ENCODE peak calls at places on chromosomes 4 and X, in five cellular contexts. One of them, this sample, is unnamed.

GRCh38 chrX:153576961-153577360 is 22.0 kb downstream of the CCNQ start:
- DNase-seq in stomach: no peak
- DNase-seq in A549: no peak
- DNase-seq in transverse colon: no peak
- DNase-seq in suprapubic skin: no peak
- DNase-seq in this sample: no peak

GRCh38 chr4:53557601-53558000 is 33.7 kb downstream of the LNX1 start:
- DNase-seq in stomach: no peak
- DNase-seq in A549: no peak
- DNase-seq in transverse colon: no peak
- DNase-seq in suprapubic skin: no peak
- DNase-seq in this sample: no peak

GRCh38 chrX:38089173-38089982 is 83.0 kb downstream of the SYTL5 start:
- DNase-seq in stomach: no peak
- DNase-seq in A549: no peak
- DNase-seq in transverse colon: no peak
- DNase-seq in suprapubic skin: no peak
- DNase-seq in this sample: no peak

GRCh38 chr4:38037627-38038026 is 77.4 kb downstream of the PTTG2 start:
- DNase-seq in stomach: no peak
- DNase-seq in A549: no peak
- DNase-seq in transverse colon: no peak
- DNase-seq in suprapubic skin: no peak
- DNase-seq in this sample: no peak

GRCh38 chr4:177283167-177283566 is 26.5 kb upstream of the NEIL3 start:
- DNase-seq in stomach: no peak
- DNase-seq in A549: no peak
- DNase-seq in transverse colon: no peak
- DNase-seq in suprapubic skin: no peak
- DNase-seq in this sample: no peak

GRCh38 chr4:52714597-52715254 is 36.5 kb downstream of the ERVMER34-1 start:
- DNase-seq in stomach: no peak
- DNase-seq in A549: no peak
- DNase-seq in transverse colon: no peak
- DNase-seq in suprapubic skin: no peak
- DNase-seq in this sample: no peak

GRCh38 chr4:142435599-142436235 is 410.4 kb downstream of the INPP4B start:
- DNase-seq in stomach: no peak
- DNase-seq in A549: no peak
- DNase-seq in transverse colon: no peak
- DNase-seq in suprapubic skin: no peak
- DNase-seq in this sample: no peak

GRCh38 chr4:83629945-83630684 is 94.2 kb downstream of the GPAT3 start:
- DNase-seq in stomach: peak
- DNase-seq in A549: no peak
- DNase-seq in transverse colon: peak
- DNase-seq in suprapubic skin: no peak
- DNase-seq in this sample: no peak

GRCh38 chr4:110532901-110533589 is 57.1 kb downstream of the ENPEP start:
- DNase-seq in stomach: no peak
- DNase-seq in A549: no peak
- DNase-seq in transverse colon: no peak
- DNase-seq in suprapubic skin: no peak
- DNase-seq in this sample: no peak

GRCh38 chr4:126065016-126065415 is 750.3 kb downstream of the FAT4 start:
- DNase-seq in stomach: no peak
- DNase-seq in A549: no peak
- DNase-seq in transverse colon: no peak
- DNase-seq in suprapubic skin: no peak
- DNase-seq in this sample: no peak

GRCh38 chrX:119156241-119156640 is 28.6 kb upstream of the KIAA1210 start:
- DNase-seq in stomach: no peak
- DNase-seq in A549: no peak
- DNase-seq in transverse colon: no peak
- DNase-seq in suprapubic skin: no peak
- DNase-seq in this sample: no peak

GRCh38 chrX:270848-271367 is 10.3 kb upstream of the PLCXD1 start:
- DNase-seq in stomach: peak
- DNase-seq in A549: no peak
- DNase-seq in transverse colon: no peak
- DNase-seq in suprapubic skin: peak
- DNase-seq in this sample: peak

GRCh38 chr4:61572160-61572559 is 372.0 kb downstream of the ADGRL3 start:
- DNase-seq in stomach: no peak
- DNase-seq in A549: no peak
- DNase-seq in transverse colon: no peak
- DNase-seq in suprapubic skin: no peak
- DNase-seq in this sample: no peak

GRCh38 chrX:24799078-24799477 is 105.4 kb downstream of the POLA1 start:
- DNase-seq in stomach: no peak
- DNase-seq in A549: no peak
- DNase-seq in transverse colon: no peak
- DNase-seq in suprapubic skin: no peak
- DNase-seq in this sample: no peak

GRCh38 chr4:5654791-5655190 is 53.6 kb downstream of the EVC2 start:
- DNase-seq in stomach: no peak
- DNase-seq in A549: no peak
- DNase-seq in transverse colon: no peak
- DNase-seq in suprapubic skin: no peak
- DNase-seq in this sample: no peak

GRCh38 chrX:136259543-136259942 is 8.3 kb upstream of the MAP7D3 start:
- DNase-seq in stomach: no peak
- DNase-seq in A549: no peak
- DNase-seq in transverse colon: no peak
- DNase-seq in suprapubic skin: no peak
- DNase-seq in this sample: no peak

GRCh38 chr4:31246856-31247255 is 526.7 kb downstream of the PCDH7 start:
- DNase-seq in stomach: no peak
- DNase-seq in A549: no peak
- DNase-seq in transverse colon: no peak
- DNase-seq in suprapubic skin: no peak
- DNase-seq in this sample: no peak

GRCh38 chr4:16199132-16199531 is 27.1 kb downstream of the TAPT1 start:
- DNase-seq in stomach: no peak
- DNase-seq in A549: peak
- DNase-seq in transverse colon: no peak
- DNase-seq in suprapubic skin: no peak
- DNase-seq in this sample: no peak

GRCh38 chr4:10343656-10344055 is 113.6 kb downstream of the ZNF518B start:
- DNase-seq in stomach: no peak
- DNase-seq in A549: no peak
- DNase-seq in transverse colon: no peak
- DNase-seq in suprapubic skin: no peak
- DNase-seq in this sample: no peak

GRCh38 chrX:11336201-11336600 is 43.0 kb downstream of the AMELX start:
- DNase-seq in stomach: no peak
- DNase-seq in A549: no peak
- DNase-seq in transverse colon: no peak
- DNase-seq in suprapubic skin: no peak
- DNase-seq in this sample: no peak

GRCh38 chr4:86935833-86936721 is 1.3 kb downstream of the AFF1 start:
- DNase-seq in stomach: peak
- DNase-seq in A549: peak
- DNase-seq in transverse colon: peak
- DNase-seq in suprapubic skin: peak
- DNase-seq in this sample: peak

GRCh38 chr4:152454398-152455011 is 81.4 kb downstream of the FBXW7 start:
- DNase-seq in stomach: no peak
- DNase-seq in A549: peak
- DNase-seq in transverse colon: no peak
- DNase-seq in suprapubic skin: no peak
- DNase-seq in this sample: no peak

GRCh38 chrX:109740076-109740809 is 7.2 kb upstream of the ACSL4 start:
- DNase-seq in stomach: no peak
- DNase-seq in A549: peak
- DNase-seq in transverse colon: no peak
- DNase-seq in suprapubic skin: no peak
- DNase-seq in this sample: no peak

GRCh38 chr4:7692451-7693236 is 247.0 kb downstream of the AFAP1 start:
- DNase-seq in stomach: no peak
- DNase-seq in A549: no peak
- DNase-seq in transverse colon: no peak
- DNase-seq in suprapubic skin: no peak
- DNase-seq in this sample: no peak

GRCh38 chrX:53048169-53049126 is at the start of gene GPR173:
- DNase-seq in stomach: no peak
- DNase-seq in A549: no peak
- DNase-seq in transverse colon: peak
- DNase-seq in suprapubic skin: no peak
- DNase-seq in this sample: peak

GRCh38 chrX:9708923-9709553 is 56.6 kb downstream of the GPR143 start:
- DNase-seq in stomach: peak
- DNase-seq in A549: peak
- DNase-seq in transverse colon: peak
- DNase-seq in suprapubic skin: peak
- DNase-seq in this sample: peak

DNA sequence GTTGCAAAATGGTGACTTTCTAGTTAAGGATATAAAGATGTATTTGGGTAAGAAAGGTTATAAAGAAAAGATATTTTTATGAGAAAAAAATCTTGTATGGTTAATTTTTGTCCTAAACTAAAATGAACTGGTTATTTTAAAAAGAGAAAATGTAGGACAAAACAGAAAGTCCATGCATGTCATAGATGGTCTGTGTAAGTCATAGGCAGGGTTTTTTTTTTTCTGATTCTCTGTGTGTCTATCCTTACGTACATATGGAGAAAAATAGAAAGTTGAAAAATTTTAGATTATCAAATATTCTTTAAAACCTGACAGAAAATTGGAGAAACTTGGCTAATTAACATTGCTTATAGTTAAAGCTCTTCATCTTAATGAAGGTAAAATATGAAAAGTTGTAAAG is 493.4 kb downstream of the IQCM start:
- DNase-seq in stomach: no peak
- DNase-seq in A549: no peak
- DNase-seq in transverse colon: no peak
- DNase-seq in suprapubic skin: no peak
- DNase-seq in this sample: no peak
- TF ChIP-seq POLR2A in stomach: no peak
- TF ChIP-seq POLR2A in A549: no peak
- TF ChIP-seq POLR2A in transverse colon: no peak
- TF ChIP-seq POLR2A in suprapubic skin: no peak
- TF ChIP-seq POLR2A in this sample: no peak

DNA sequence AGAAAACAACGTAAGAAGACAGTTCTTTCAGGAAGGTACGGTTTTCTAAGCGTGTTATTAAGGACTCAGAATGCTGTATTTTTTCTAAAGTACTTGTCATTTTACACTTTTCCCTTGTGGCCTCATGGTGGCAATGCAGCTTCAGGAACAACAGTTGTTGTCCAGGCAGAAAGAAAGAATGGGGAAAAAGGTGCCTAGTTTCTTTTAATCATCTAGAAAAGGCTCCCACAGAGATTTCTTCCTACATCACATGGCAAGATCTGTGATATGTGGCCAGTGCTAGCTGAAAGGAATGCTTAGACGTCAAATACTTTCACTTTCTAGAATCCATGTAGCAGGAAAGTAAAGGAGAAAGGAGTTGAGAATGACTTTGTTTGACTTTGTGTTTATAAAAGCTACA is 49.0 kb upstream of the TRAM1L1 start:
- DNase-seq in stomach: no peak
- DNase-seq in A549: peak
- DNase-seq in transverse colon: no peak
- DNase-seq in suprapubic skin: no peak
- DNase-seq in this sample: no peak
- TF ChIP-seq CTCF in stomach: peak
- TF ChIP-seq CTCF in A549: peak
- TF ChIP-seq CTCF in transverse colon: peak
- TF ChIP-seq CTCF in suprapubic skin: peak
- TF ChIP-seq CTCF in this sample: no peak

DNA sequence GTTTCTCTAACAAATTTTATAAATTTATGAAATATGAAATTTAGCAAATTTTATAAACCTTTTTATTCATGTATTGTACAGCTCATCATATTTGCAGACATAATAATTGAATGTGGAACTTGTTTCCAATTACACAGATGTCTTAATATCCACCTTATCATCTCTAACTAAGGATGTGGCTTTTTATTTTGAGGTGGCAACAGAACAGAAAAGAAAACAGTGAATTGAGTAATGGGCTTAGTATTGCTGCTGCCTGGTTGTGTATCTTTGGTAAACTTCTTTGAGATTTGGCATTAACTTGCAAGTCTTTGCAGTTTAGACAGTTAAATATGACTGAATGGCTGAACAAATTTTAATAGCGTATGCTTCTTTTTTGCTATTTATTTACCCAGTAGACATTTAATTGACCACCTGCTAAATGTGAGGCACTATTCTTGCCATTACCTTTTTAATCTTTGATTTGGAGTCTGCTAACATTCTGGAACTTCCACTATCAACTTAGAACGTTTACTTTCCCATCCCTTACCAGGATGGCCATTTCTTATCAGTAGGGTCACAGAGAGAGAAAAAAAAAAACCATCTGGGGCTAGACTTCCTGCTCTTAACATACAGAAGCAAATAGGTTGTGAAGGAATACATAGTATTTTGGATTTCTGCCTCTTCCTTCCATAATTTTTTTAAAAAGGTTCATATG is 44.8 kb downstream of the CLCN3 start:
- DNase-seq in stomach: no peak
- DNase-seq in A549: no peak
- DNase-seq in transverse colon: no peak
- DNase-seq in suprapubic skin: no peak
- DNase-seq in this sample: no peak
- TF ChIP-seq EP300 in stomach: no peak
- TF ChIP-seq EP300 in A549: no peak
- TF ChIP-seq EP300 in transverse colon: no peak
- TF ChIP-seq EP300 in suprapubic skin: no peak
- TF ChIP-seq EP300 in this sample: no peak

GRCh38 chr4:8724436-8725070 is 132.0 kb downstream of the CPZ start:
- DNase-seq in stomach: peak
- DNase-seq in A549: no peak
- DNase-seq in transverse colon: peak
- DNase-seq in suprapubic skin: peak
- DNase-seq in this sample: peak

GRCh38 chr4:8725071-8725841 is 132.7 kb downstream of the CPZ start:
- DNase-seq in stomach: peak
- DNase-seq in A549: no peak
- DNase-seq in transverse colon: peak
- DNase-seq in suprapubic skin: peak
- DNase-seq in this sample: peak

GRCh38 chr4:8727131-8727530 is 134.6 kb downstream of the CPZ start:
- DNase-seq in stomach: no peak
- DNase-seq in A549: no peak
- DNase-seq in transverse colon: peak
- DNase-seq in suprapubic skin: peak
- DNase-seq in this sample: no peak

GRCh38 chr4:8726344-8726851 is 133.8 kb downstream of the CPZ start:
- DNase-seq in stomach: peak
- DNase-seq in A549: no peak
- DNase-seq in transverse colon: peak
- DNase-seq in suprapubic skin: peak
- DNase-seq in this sample: peak

DNA sequence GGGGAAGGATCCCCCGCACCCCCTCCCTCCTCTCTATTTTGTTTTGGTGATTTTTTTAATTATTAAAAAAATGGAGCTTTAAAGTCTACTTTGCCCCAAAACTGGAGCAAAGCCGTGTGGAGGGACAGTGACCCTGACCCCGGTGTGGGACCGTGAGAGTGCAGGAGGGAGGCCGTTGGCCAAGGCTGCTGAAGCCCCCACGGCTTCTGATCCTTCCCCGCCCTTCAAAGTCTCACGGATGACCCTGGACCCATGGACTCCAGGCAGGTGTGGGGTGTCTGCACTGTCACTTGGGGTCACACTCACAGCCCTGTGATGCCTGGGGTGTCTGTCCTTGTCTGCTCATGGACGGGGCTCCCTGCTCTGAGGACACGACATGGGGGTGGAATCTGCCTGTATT is 133.3 kb downstream of the CPZ start:
- DNase-seq in stomach: peak
- DNase-seq in A549: no peak
- DNase-seq in transverse colon: no peak
- DNase-seq in suprapubic skin: peak
- DNase-seq in this sample: no peak
- TF ChIP-seq POLR2A in stomach: no peak
- TF ChIP-seq POLR2A in A549: no peak
- TF ChIP-seq POLR2A in transverse colon: no peak
- TF ChIP-seq POLR2A in suprapubic skin: no peak
- TF ChIP-seq POLR2A in this sample: no peak

This sample was measured in upper lobe of left lung.